ENCODE peak calls at places on chromosomes 11 and 22, in five cellular contexts. U, D, N, R and I are unnamed samples.

GRCh38 chr11:89463381-89463780 is 27.8 kb downstream of the NOX4 start:
- DNase-seq in D (no peak), U (no peak), N (no peak), R (no peak), I (no peak)

GRCh38 chr22:50206599-50206998 is 5.8 kb downstream of the SELENOO start:
- DNase-seq in D (peak), R (peak), N (no peak), U (peak), I (no peak)

GRCh38 chr11:42232655-42233054 is 773.2 kb upstream of the LRRC4C start:
- DNase-seq in N (no peak), U (no peak), R (no peak), D (no peak), I (no peak)

GRCh38 chr22:30340911-30341685 is 14.4 kb upstream of the TBC1D10A start:
- DNase-seq in U (no peak), D (peak), N (no peak), R (no peak), I (no peak)

GRCh38 chr22:19896665-19897355 is 42.1 kb upstream of the GNB1L start:
- DNase-seq in D (peak), N (no peak), U (no peak), R (no peak), I (no peak)

GRCh38 chr11:74138572-74138971 is 32.2 kb downstream of the C2CD3 start:
- DNase-seq in U (no peak), N (peak), R (peak), D (no peak), I (peak)

GRCh38 chr22:32475428-32476010 is 908 bp downstream of the FBXO7 start:
- DNase-seq in N (peak), D (peak), U (peak), R (peak), I (peak)

GRCh38 chr22:32444068-32444467 is 20.2 kb downstream of the BPIFC start:
- DNase-seq in U (peak), D (no peak), R (peak), N (peak), I (no peak)

GRCh38 chr22:23029521-23030228 is 40.6 kb upstream of the GNAZ start:
- DNase-seq in N (no peak), D (no peak), R (no peak), U (no peak), I (no peak)

GRCh38 chr22:43230983-43231723 is 44.2 kb upstream of the TTLL12 start:
- DNase-seq in N (peak), D (peak), U (peak), R (peak), I (peak)

GRCh38 chr22:29797351-29797750 is 30.2 kb downstream of the UQCR10 start:
- DNase-seq in U (peak), R (no peak), N (no peak), D (no peak), I (no peak)

GRCh38 chr11:74330065-74330858 is 18.8 kb upstream of the P4HA3 start:
- DNase-seq in U (no peak), N (peak), D (no peak), R (peak), I (peak)

GRCh38 chr11:67365756-67366384 is 7.5 kb downstream of the CLCF1 start:
- DNase-seq in D (no peak), R (peak), U (no peak), N (no peak), I (no peak)

GRCh38 chr22:42745118-42745517 is 24.4 kb upstream of the A4GALT start:
- DNase-seq in N (no peak), R (peak), U (no peak), D (no peak), I (peak)

GRCh38 chr22:35622132-35622913 is 5.2 kb upstream of the MB start:
- DNase-seq in D (no peak), R (no peak), N (peak), U (no peak), I (no peak)

GRCh38 chr11:12187399-12187798 is 77.0 kb downstream of the MICAL2 start:
- DNase-seq in N (no peak), R (no peak), D (no peak), U (no peak), I (peak)

GRCh38 chr11:6894097-6894496 is 1.8 kb upstream of the OR2D2 start:
- DNase-seq in U (no peak), R (no peak), D (no peak), N (peak), I (no peak)

GRCh38 chr11:76835928-76836612 is 24.6 kb upstream of the ACER3 start:
- DNase-seq in D (no peak), R (peak), U (no peak), N (peak), I (peak)

GRCh38 chr11:72981067-72981466 is 161.1 kb downstream of the FCHSD2 start:
- DNase-seq in U (no peak), D (no peak), N (no peak), R (no peak), I (no peak)
- TF ChIP-seq CTCF in U (no peak), D (no peak), N (no peak), R (no peak), I (no peak)

GRCh38 chr11:119741369-119742262 is 12.6 kb upstream of the NECTIN1 start:
- DNase-seq in R (peak), N (peak), U (peak), D (peak), I (no peak)
- H3K4me3 ChIP-seq in R (no peak), N (no peak), U (no peak), D (no peak), I (no peak)

DNA sequence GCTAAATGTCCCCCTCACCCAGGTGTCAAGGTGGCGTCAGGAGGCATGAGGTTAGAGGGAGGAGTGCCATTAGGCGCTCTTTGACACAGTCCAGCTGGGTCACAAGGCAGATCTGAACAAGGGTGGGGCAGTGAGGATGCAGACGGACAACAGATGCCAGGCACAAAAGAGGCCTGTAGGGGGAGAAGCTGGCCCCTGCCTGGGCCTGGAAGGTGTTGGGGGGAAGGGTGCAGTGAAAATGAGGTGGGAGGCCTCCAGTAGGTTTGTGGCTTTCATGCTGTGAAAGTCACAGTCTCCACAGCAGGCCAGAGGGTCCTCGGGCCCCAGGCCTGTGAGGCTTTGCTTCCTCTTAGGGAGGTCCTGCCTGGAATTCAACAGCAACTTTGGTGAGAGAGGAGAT is 85.0 kb upstream of the PLET1 start:
- DNase-seq in R (no peak), N (no peak), U (no peak), D (no peak), I (no peak)
- TF ChIP-seq CTCF in R (no peak), N (peak), U (no peak), D (no peak), I (no peak)

DNA sequence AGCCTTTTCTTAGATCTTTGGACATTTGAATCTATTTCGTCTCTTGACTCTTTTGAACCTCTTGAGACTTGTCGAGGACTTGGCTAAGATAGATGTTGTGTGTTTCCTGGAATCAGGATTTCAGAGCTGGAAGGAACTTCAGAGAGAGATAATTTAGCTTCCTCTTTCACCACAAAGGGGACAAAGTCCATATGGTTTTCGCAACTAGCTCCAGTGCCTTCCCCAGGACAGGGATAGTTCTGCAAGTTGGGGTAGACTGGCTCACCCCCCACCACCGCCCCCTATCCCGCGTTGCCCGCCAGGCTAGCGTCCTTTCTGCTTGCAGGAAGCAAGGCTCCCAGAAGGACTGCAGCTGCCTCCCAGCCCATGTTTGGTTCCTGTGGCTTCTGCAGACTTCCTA is 75.7 kb upstream of the MYO18B start:
- DNase-seq in D (no peak), R (peak), U (no peak), N (no peak), I (no peak)
- H3K4me3 ChIP-seq in D (no peak), R (no peak), U (no peak), N (no peak), I (no peak)

GRCh38 chr11:132943325-132943736 is 589.0 kb downstream of the OPCML start:
- DNase-seq in R (peak), D (no peak), N (no peak), U (no peak), I (peak)

GRCh38 chr11:132941761-132942160 is 590.5 kb downstream of the OPCML start:
- DNase-seq in R (no peak), N (no peak), U (no peak), D (no peak), I (no peak)

GRCh38 chr11:132944557-132944920 is 587.8 kb downstream of the OPCML start:
- DNase-seq in R (no peak), N (no peak), D (no peak), U (no peak), I (no peak)

GRCh38 chr11:132942611-132943324 is 589.5 kb downstream of the OPCML start:
- DNase-seq in D (no peak), U (no peak), R (no peak), N (no peak), I (no peak)

DNA sequence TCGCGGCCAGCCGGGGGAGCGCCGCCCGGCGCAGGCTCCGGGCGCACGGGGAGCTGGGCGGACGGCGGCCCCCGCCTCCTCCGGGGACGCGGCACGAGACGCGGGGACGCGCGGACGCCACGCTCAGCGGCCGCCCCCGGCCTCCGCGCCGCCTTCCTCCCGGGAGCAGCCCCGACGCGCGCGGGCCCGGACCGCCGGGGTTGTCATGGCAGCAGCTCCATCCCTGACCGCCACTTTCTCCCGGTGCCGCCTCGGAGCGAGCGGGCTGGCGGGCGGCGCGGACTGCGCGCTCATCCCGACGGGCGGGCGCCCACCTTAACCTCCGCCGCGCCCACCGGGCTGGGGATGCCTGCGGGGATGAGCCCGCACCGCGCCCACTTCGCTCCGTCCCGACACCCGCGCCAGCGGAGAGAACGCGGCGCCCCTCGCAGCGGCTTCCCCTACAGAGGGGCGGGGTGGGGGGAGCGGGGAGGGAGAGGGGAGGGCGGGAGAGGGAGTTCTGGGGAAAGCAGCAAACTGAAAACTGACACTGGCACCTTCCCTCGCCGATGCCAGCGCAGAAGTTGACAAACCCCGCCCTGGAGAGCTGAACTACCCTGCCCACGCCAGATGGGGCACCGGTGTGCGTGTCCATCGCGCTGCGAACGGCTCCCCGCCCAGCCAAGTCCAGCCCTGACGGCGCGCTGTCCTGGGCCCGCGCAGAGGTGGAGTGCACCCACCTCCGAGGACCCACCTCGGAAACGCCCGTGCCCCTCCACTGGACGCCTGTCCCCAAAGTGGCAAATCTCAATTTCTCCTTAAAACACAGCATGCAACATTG is 588.4 kb downstream of the OPCML start:
- DNase-seq in U (no peak), D (peak), N (no peak), R (peak), I (no peak)
- TF ChIP-seq CTCF in U (no peak), D (no peak), N (no peak), R (no peak), I (no peak)